ENCODE peak calls at places on chromosome 20, in four cellular contexts. One of them, this sample, is unnamed.

GRCh38 chr20:25317351-25318075 is 69.6 kb downstream of the PYGB start:
- DNase-seq in ovary: no peak
- DNase-seq in cardiac fibroblast: no peak
- DNase-seq in tibial nerve: no peak
- DNase-seq in this sample: no peak

GRCh38 chr20:53803492-53804155 is 210.0 kb upstream of the ZNF217 start:
- DNase-seq in cardiac fibroblast: no peak
- DNase-seq in tibial nerve: no peak
- DNase-seq in ovary: no peak
- DNase-seq in this sample: no peak

GRCh38 chr20:59948828-59949720 is 8.9 kb downstream of the FAM217B start:
- DNase-seq in cardiac fibroblast: peak
- DNase-seq in ovary: no peak
- DNase-seq in tibial nerve: peak
- DNase-seq in this sample: peak

GRCh38 chr20:5844063-5844681 is 94.0 kb downstream of the SHLD1 start:
- DNase-seq in cardiac fibroblast: peak
- DNase-seq in tibial nerve: no peak
- DNase-seq in ovary: no peak
- DNase-seq in this sample: peak

GRCh38 chr20:38685853-38686473 is 38.3 kb upstream of the SLC32A1 start:
- DNase-seq in cardiac fibroblast: peak
- DNase-seq in tibial nerve: peak
- DNase-seq in ovary: no peak
- DNase-seq in this sample: peak

GRCh38 chr20:50467618-50468373 is 42.4 kb upstream of the PTPN1 start:
- DNase-seq in tibial nerve: no peak
- DNase-seq in cardiac fibroblast: peak
- DNase-seq in ovary: no peak
- DNase-seq in this sample: peak

GRCh38 chr20:9225879-9226278 is 157.0 kb downstream of the PLCB4 start:
- DNase-seq in ovary: no peak
- DNase-seq in cardiac fibroblast: no peak
- DNase-seq in tibial nerve: no peak
- DNase-seq in this sample: no peak

GRCh38 chr20:52760791-52761190 is 211.4 kb upstream of the TSHZ2 start:
- DNase-seq in ovary: no peak
- DNase-seq in cardiac fibroblast: no peak
- DNase-seq in tibial nerve: no peak
- DNase-seq in this sample: no peak

GRCh38 chr20:45109634-45110033 is 5.3 kb downstream of the WFDC5 start:
- DNase-seq in ovary: no peak
- DNase-seq in cardiac fibroblast: no peak
- DNase-seq in tibial nerve: no peak
- DNase-seq in this sample: no peak

GRCh38 chr20:50378170-50379000 is 131.8 kb upstream of the PTPN1 start:
- DNase-seq in tibial nerve: no peak
- DNase-seq in ovary: no peak
- DNase-seq in cardiac fibroblast: peak
- DNase-seq in this sample: no peak

GRCh38 chr20:49484180-49485140 is 2.0 kb upstream of the KCNB1 start:
- DNase-seq in cardiac fibroblast: peak
- DNase-seq in ovary: peak
- DNase-seq in tibial nerve: peak
- DNase-seq in this sample: peak

GRCh38 chr20:51404297-51405060 is 138.0 kb downstream of the NFATC2 start:
- DNase-seq in ovary: no peak
- DNase-seq in tibial nerve: no peak
- DNase-seq in cardiac fibroblast: peak
- DNase-seq in this sample: no peak

GRCh38 chr20:23920936-23921335 is 41.4 kb upstream of the CST5 start:
- DNase-seq in tibial nerve: no peak
- DNase-seq in cardiac fibroblast: no peak
- DNase-seq in ovary: no peak
- DNase-seq in this sample: no peak

GRCh38 chr20:18984238-18985200 is 170.9 kb downstream of the SCP2D1 start:
- DNase-seq in ovary: peak
- DNase-seq in cardiac fibroblast: no peak
- DNase-seq in tibial nerve: no peak
- DNase-seq in this sample: peak

GRCh38 chr20:3670511-3670910 is 7.3 kb upstream of the GFRA4 start:
- DNase-seq in cardiac fibroblast: peak
- DNase-seq in tibial nerve: no peak
- DNase-seq in ovary: no peak
- DNase-seq in this sample: no peak

GRCh38 chr20:11786108-11786507 is 131.6 kb upstream of the BTBD3 start:
- DNase-seq in cardiac fibroblast: no peak
- DNase-seq in tibial nerve: no peak
- DNase-seq in ovary: no peak
- DNase-seq in this sample: no peak

GRCh38 chr20:59006167-59006863 is 739 bp downstream of the CTSZ start:
- DNase-seq in ovary: peak
- DNase-seq in cardiac fibroblast: no peak
- DNase-seq in tibial nerve: no peak
- DNase-seq in this sample: no peak

GRCh38 chr20:2042400-2042799 is 48.5 kb upstream of the PDYN start:
- DNase-seq in ovary: no peak
- DNase-seq in cardiac fibroblast: peak
- DNase-seq in tibial nerve: no peak
- DNase-seq in this sample: peak

GRCh38 chr20:17698419-17698818 is 1.3 kb upstream of the BANF2 start:
- DNase-seq in cardiac fibroblast: no peak
- DNase-seq in tibial nerve: no peak
- DNase-seq in ovary: no peak
- DNase-seq in this sample: no peak

GRCh38 chr20:38729767-38730166 is 5.5 kb downstream of the SLC32A1 start:
- DNase-seq in ovary: no peak
- DNase-seq in tibial nerve: no peak
- DNase-seq in cardiac fibroblast: no peak
- DNase-seq in this sample: no peak

GRCh38 chr20:21615617-21616080 is 89.8 kb upstream of the PAX1 start:
- DNase-seq in ovary: no peak
- DNase-seq in cardiac fibroblast: peak
- DNase-seq in tibial nerve: peak
- DNase-seq in this sample: peak

GRCh38 chr20:2619961-2620595 is 32.4 kb upstream of the NOP56 start:
- DNase-seq in ovary: no peak
- DNase-seq in tibial nerve: no peak
- DNase-seq in cardiac fibroblast: peak
- DNase-seq in this sample: peak

GRCh38 chr20:14925286-14925685 is 587.9 kb upstream of the FLRT3 start:
- DNase-seq in cardiac fibroblast: no peak
- DNase-seq in tibial nerve: no peak
- DNase-seq in ovary: no peak
- DNase-seq in this sample: peak

GRCh38 chr20:45041464-45042337 is 59.2 kb downstream of the KCNS1 start:
- DNase-seq in cardiac fibroblast: peak
- DNase-seq in ovary: no peak
- DNase-seq in tibial nerve: no peak
- DNase-seq in this sample: peak

GRCh38 chr20:637559-637958 is 15.4 kb downstream of the SRXN1 start:
- DNase-seq in cardiac fibroblast: no peak
- DNase-seq in tibial nerve: no peak
- DNase-seq in ovary: no peak
- DNase-seq in this sample: no peak
- TF ChIP-seq CTCF in cardiac fibroblast: no peak
- TF ChIP-seq CTCF in tibial nerve: no peak
- TF ChIP-seq CTCF in ovary: no peak
- TF ChIP-seq CTCF in this sample: no peak

DNA sequence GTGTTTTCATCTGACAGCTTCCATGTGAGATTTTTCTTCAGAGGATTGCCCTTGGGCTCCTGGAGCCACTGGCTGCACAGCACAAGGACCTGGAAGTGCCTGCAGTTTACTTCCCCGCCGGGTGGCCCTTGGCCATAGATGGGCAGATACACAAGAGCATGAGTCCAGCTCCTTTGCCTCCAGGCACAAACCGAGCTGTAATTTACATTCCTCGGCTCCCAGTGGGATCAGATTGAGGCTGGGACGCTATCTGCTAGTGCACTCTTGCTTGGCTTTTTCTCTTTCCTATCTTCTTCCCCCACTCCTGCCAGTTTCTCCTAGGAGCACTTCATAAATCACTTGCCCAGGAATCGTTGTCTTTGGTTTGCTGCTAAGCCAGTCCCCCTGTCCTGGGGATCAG is 85.4 kb upstream of the RALY start:
- DNase-seq in cardiac fibroblast: no peak
- DNase-seq in ovary: no peak
- DNase-seq in tibial nerve: no peak
- DNase-seq in this sample: no peak
- H3K4me3 ChIP-seq in cardiac fibroblast: no peak
- H3K4me3 ChIP-seq in ovary: no peak
- H3K4me3 ChIP-seq in tibial nerve: no peak
- H3K4me3 ChIP-seq in this sample: no peak

DNA sequence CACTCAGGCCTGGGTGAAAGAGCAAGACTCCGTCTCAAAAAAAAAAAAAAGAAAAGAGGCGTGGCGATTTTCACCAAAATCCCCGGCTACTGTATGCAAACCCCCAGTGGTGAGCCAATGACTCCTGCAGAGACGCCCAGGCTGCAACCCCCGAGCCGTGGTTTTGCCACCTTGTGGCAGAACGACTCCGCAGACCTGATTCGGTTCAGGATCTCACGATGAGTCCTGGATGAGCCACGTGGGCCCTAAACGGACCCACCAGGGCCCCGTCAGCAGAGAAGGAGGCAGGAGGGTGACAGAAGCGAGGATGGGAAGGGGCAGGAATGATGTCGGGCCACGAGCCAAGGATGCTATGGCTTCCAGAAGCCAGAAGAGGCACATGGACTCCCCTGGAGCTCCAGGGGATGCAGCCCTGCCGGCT is 42.5 kb downstream of the SLC2A4RG start:
- DNase-seq in tibial nerve: no peak
- DNase-seq in cardiac fibroblast: no peak
- DNase-seq in ovary: no peak
- DNase-seq in this sample: no peak
- TF ChIP-seq CTCF in tibial nerve: no peak
- TF ChIP-seq CTCF in cardiac fibroblast: no peak
- TF ChIP-seq CTCF in ovary: no peak
- TF ChIP-seq CTCF in this sample: no peak

GRCh38 chr20:56003966-56004365 is 1.4 kb downstream of the CBLN4 start:
- DNase-seq in ovary: peak
- DNase-seq in tibial nerve: no peak
- DNase-seq in cardiac fibroblast: no peak
- DNase-seq in this sample: no peak
- H3K4me3 ChIP-seq in ovary: no peak
- H3K4me3 ChIP-seq in tibial nerve: peak
- H3K4me3 ChIP-seq in cardiac fibroblast: no peak
- H3K4me3 ChIP-seq in this sample: no peak